ENCODE peak calls at places on chromosomes 5 and 9, in nine cellular contexts. One of them, this sample, is unnamed.

GRCh38 chr5:119410448-119411170 is 41.7 kb upstream of the HSD17B4 start:
- DNase-seq in transverse colon: no peak
- DNase-seq in CD4-positive, alpha-beta T cell: no peak
- DNase-seq in mucosa of descending colon: no peak
- DNase-seq in small intestine: no peak
- DNase-seq in anterior cingulate cortex: no peak
- DNase-seq in HT1080: no peak
- DNase-seq in Calu3: no peak
- DNase-seq in HTR-8/SVneo: no peak
- DNase-seq in this sample: no peak

GRCh38 chr5:137146402-137146889 is 352.7 kb downstream of the SPOCK1 start:
- DNase-seq in Calu3: peak
- DNase-seq in transverse colon: no peak
- DNase-seq in mucosa of descending colon: no peak
- DNase-seq in HT1080: peak
- DNase-seq in small intestine: no peak
- DNase-seq in anterior cingulate cortex: peak
- DNase-seq in CD4-positive, alpha-beta T cell: no peak
- DNase-seq in HTR-8/SVneo: peak
- DNase-seq in this sample: no peak

GRCh38 chr5:179869101-179869500 is 10.5 kb upstream of the MRNIP start:
- DNase-seq in small intestine: no peak
- DNase-seq in Calu3: no peak
- DNase-seq in transverse colon: no peak
- DNase-seq in HTR-8/SVneo: no peak
- DNase-seq in HT1080: no peak
- DNase-seq in CD4-positive, alpha-beta T cell: no peak
- DNase-seq in mucosa of descending colon: no peak
- DNase-seq in anterior cingulate cortex: no peak
- DNase-seq in this sample: no peak

GRCh38 chr5:67621040-67621397 is 424.4 kb upstream of the CD180 start:
- DNase-seq in HT1080: no peak
- DNase-seq in Calu3: no peak
- DNase-seq in small intestine: no peak
- DNase-seq in transverse colon: no peak
- DNase-seq in CD4-positive, alpha-beta T cell: no peak
- DNase-seq in anterior cingulate cortex: no peak
- DNase-seq in HTR-8/SVneo: no peak
- DNase-seq in mucosa of descending colon: no peak
- DNase-seq in this sample: no peak

GRCh38 chr9:120698766-120699165 is 15.5 kb downstream of the MEGF9 start:
- DNase-seq in mucosa of descending colon: no peak
- DNase-seq in anterior cingulate cortex: no peak
- DNase-seq in CD4-positive, alpha-beta T cell: no peak
- DNase-seq in HT1080: no peak
- DNase-seq in Calu3: no peak
- DNase-seq in small intestine: no peak
- DNase-seq in HTR-8/SVneo: no peak
- DNase-seq in transverse colon: no peak
- DNase-seq in this sample: no peak

GRCh38 chr9:68851657-68852056 is 146.6 kb downstream of the PIP5K1B start:
- DNase-seq in transverse colon: no peak
- DNase-seq in CD4-positive, alpha-beta T cell: no peak
- DNase-seq in mucosa of descending colon: no peak
- DNase-seq in HTR-8/SVneo: no peak
- DNase-seq in Calu3: no peak
- DNase-seq in small intestine: no peak
- DNase-seq in HT1080: peak
- DNase-seq in anterior cingulate cortex: no peak
- DNase-seq in this sample: no peak

GRCh38 chr5:172274951-172275753 is 8.4 kb downstream of the UBTD2 start:
- DNase-seq in Calu3: no peak
- DNase-seq in CD4-positive, alpha-beta T cell: peak
- DNase-seq in HT1080: peak
- DNase-seq in HTR-8/SVneo: no peak
- DNase-seq in mucosa of descending colon: no peak
- DNase-seq in anterior cingulate cortex: no peak
- DNase-seq in small intestine: no peak
- DNase-seq in transverse colon: no peak
- DNase-seq in this sample: peak

GRCh38 chr9:133658442-133659431 is 22.6 kb downstream of the DBH start:
- DNase-seq in CD4-positive, alpha-beta T cell: peak
- DNase-seq in HT1080: no peak
- DNase-seq in transverse colon: peak
- DNase-seq in small intestine: peak
- DNase-seq in anterior cingulate cortex: no peak
- DNase-seq in HTR-8/SVneo: peak
- DNase-seq in mucosa of descending colon: peak
- DNase-seq in Calu3: peak
- DNase-seq in this sample: no peak

GRCh38 chr5:75640395-75640794 is 29.1 kb downstream of the ANKDD1B start:
- DNase-seq in Calu3: no peak
- DNase-seq in HT1080: peak
- DNase-seq in small intestine: no peak
- DNase-seq in mucosa of descending colon: no peak
- DNase-seq in CD4-positive, alpha-beta T cell: no peak
- DNase-seq in HTR-8/SVneo: peak
- DNase-seq in anterior cingulate cortex: no peak
- DNase-seq in transverse colon: no peak
- DNase-seq in this sample: no peak

GRCh38 chr5:102341918-102342317 is 45.8 kb upstream of the SLCO4C1 start:
- DNase-seq in small intestine: no peak
- DNase-seq in mucosa of descending colon: no peak
- DNase-seq in Calu3: no peak
- DNase-seq in anterior cingulate cortex: no peak
- DNase-seq in HT1080: no peak
- DNase-seq in transverse colon: no peak
- DNase-seq in HTR-8/SVneo: no peak
- DNase-seq in CD4-positive, alpha-beta T cell: no peak
- DNase-seq in this sample: no peak

GRCh38 chr5:79499640-79500273 is 14.2 kb downstream of the HOMER1 start:
- DNase-seq in anterior cingulate cortex: no peak
- DNase-seq in Calu3: no peak
- DNase-seq in transverse colon: no peak
- DNase-seq in CD4-positive, alpha-beta T cell: no peak
- DNase-seq in mucosa of descending colon: no peak
- DNase-seq in small intestine: no peak
- DNase-seq in HTR-8/SVneo: no peak
- DNase-seq in HT1080: no peak
- DNase-seq in this sample: no peak

GRCh38 chr5:125481506-125482455 is 735.3 kb upstream of the ZNF608 start:
- DNase-seq in CD4-positive, alpha-beta T cell: no peak
- DNase-seq in HTR-8/SVneo: no peak
- DNase-seq in anterior cingulate cortex: no peak
- DNase-seq in mucosa of descending colon: no peak
- DNase-seq in Calu3: no peak
- DNase-seq in transverse colon: no peak
- DNase-seq in HT1080: no peak
- DNase-seq in small intestine: no peak
- DNase-seq in this sample: no peak

GRCh38 chr9:19375536-19375935 is 4.5 kb downstream of the RPS6 start:
- DNase-seq in small intestine: no peak
- DNase-seq in Calu3: no peak
- DNase-seq in HTR-8/SVneo: no peak
- DNase-seq in anterior cingulate cortex: no peak
- DNase-seq in HT1080: no peak
- DNase-seq in mucosa of descending colon: no peak
- DNase-seq in CD4-positive, alpha-beta T cell: no peak
- DNase-seq in transverse colon: no peak
- DNase-seq in this sample: no peak

GRCh38 chr5:41761663-41762062 is 108.6 kb downstream of the OXCT1 start:
- DNase-seq in Calu3: no peak
- DNase-seq in anterior cingulate cortex: no peak
- DNase-seq in CD4-positive, alpha-beta T cell: no peak
- DNase-seq in mucosa of descending colon: no peak
- DNase-seq in transverse colon: no peak
- DNase-seq in small intestine: no peak
- DNase-seq in HTR-8/SVneo: no peak
- DNase-seq in HT1080: no peak
- DNase-seq in this sample: no peak

GRCh38 chr5:97044057-97044456 is 98.4 kb downstream of the LIX1 start:
- DNase-seq in transverse colon: peak
- DNase-seq in anterior cingulate cortex: no peak
- DNase-seq in HT1080: peak
- DNase-seq in small intestine: peak
- DNase-seq in mucosa of descending colon: peak
- DNase-seq in Calu3: peak
- DNase-seq in CD4-positive, alpha-beta T cell: no peak
- DNase-seq in HTR-8/SVneo: peak
- DNase-seq in this sample: no peak